ENCODE peak calls at places on chromosomes 3 and 15, in five cellular contexts. R, V, H, Q and N are unnamed samples.

GRCh38 chr3:71873093-71873611 is 88.2 kb upstream of the PROK2 start:
- DNase-seq in Q (no peak), V (no peak), R (no peak), H (no peak), N (no peak)

GRCh38 chr3:159620873-159621272 is 367.8 kb upstream of the IL12A start:
- DNase-seq in R (peak; percentile 75), H (peak; percentile 35), V (no peak), Q (peak; percentile 58), N (peak; percentile 67)

GRCh38 chr3:15964605-15965061 is 166.9 kb upstream of the ANKRD28 start:
- DNase-seq in R (peak; percentile 69), H (no peak), Q (no peak), V (no peak), N (no peak)

GRCh38 chr3:174169736-174170135 is 689.4 kb upstream of the NAALADL2 start:
- DNase-seq in Q (no peak), V (no peak), H (no peak), R (no peak), N (no peak)

GRCh38 chr3:117192888-117193287 is 483.3 kb downstream of the TUSC7 start:
- DNase-seq in H (no peak), R (no peak), Q (no peak), V (no peak), N (no peak)

GRCh38 chr3:48451270-48451669 is 4.7 kb downstream of the ATRIP start:
- DNase-seq in V (no peak), H (no peak), Q (no peak), R (no peak), N (no peak)

GRCh38 chr3:29693863-29694262 is 413.0 kb downstream of the RBMS3 start:
- DNase-seq in H (peak; percentile 7), R (peak; percentile 90), Q (peak; percentile 33), V (no peak), N (peak; percentile 96)

GRCh38 chr3:152271465-152272035 is 2.8 kb downstream of the MBNL1 start:
- DNase-seq in V (no peak), Q (no peak), R (no peak), H (no peak), N (no peak)

GRCh38 chr15:38868326-38869114 is 303.9 kb upstream of the RASGRP1 start:
- DNase-seq in R (peak; percentile 99), H (peak; percentile 3), Q (peak; percentile 88), V (no peak), N (peak; percentile 92)

GRCh38 chr3:52350436-52350835 is 34.3 kb downstream of the DNAH1 start:
- DNase-seq in V (no peak), R (no peak), Q (no peak), H (no peak), N (no peak)

GRCh38 chr3:115217678-115218451 is 70.8 kb upstream of the ZBTB20 start:
- DNase-seq in V (no peak), R (peak; percentile 79), H (peak; percentile 42), Q (peak; percentile 22), N (no peak)

GRCh38 chr3:152192936-152193672 is 75.6 kb upstream of the MBNL1 start:
- DNase-seq in Q (no peak), R (no peak), H (no peak), V (no peak), N (no peak)

GRCh38 chr3:10315771-10316344 is 5.1 kb downstream of the SEC13 start:
- DNase-seq in H (no peak), R (no peak), Q (no peak), V (no peak), N (no peak)

GRCh38 chr15:52735231-52736089 is 54.7 kb downstream of the ONECUT1 start:
- DNase-seq in R (peak; percentile 81), V (peak; percentile 56), Q (peak; percentile 83), H (peak; percentile 78), N (peak; percentile 54)

GRCh38 chr3:184740509-184741258 is 28.8 kb upstream of the MAGEF1 start:
- DNase-seq in Q (no peak), V (no peak), H (peak; percentile 54), R (peak; percentile 58), N (no peak)

GRCh38 chr15:68795298-68795848 is 25.3 kb downstream of the ANP32A start:
- DNase-seq in V (peak; percentile 77), H (no peak), R (peak; percentile 74), Q (no peak), N (no peak)

GRCh38 chr3:124384527-124384926 is 345.7 kb upstream of the UMPS start:
- DNase-seq in V (no peak), Q (no peak), R (no peak), H (no peak), N (no peak)

GRCh38 chr3:196357905-196358304 is 19.7 kb upstream of the TM4SF19 start:
- DNase-seq in H (no peak), R (no peak), V (no peak), Q (no peak), N (no peak)

GRCh38 chr3:9402410-9403228 is 5.2 kb downstream of the SETD5 start:
- DNase-seq in H (no peak), V (no peak), Q (no peak), R (peak; percentile 25), N (no peak)

GRCh38 chr3:66803206-66803605 is 194.9 kb upstream of the KBTBD8 start:
- DNase-seq in R (no peak), H (no peak), V (no peak), Q (no peak), N (no peak)

GRCh38 chr3:41202834-41203345 is 3.6 kb downstream of the CTNNB1 start:
- DNase-seq in V (no peak), Q (no peak), H (no peak), R (peak; percentile 72), N (no peak)

GRCh38 chr15:81520480-81520879 is 146.5 kb upstream of the TMC3 start:
- DNase-seq in Q (no peak), H (no peak), V (no peak), R (no peak), N (no peak)

GRCh38 chr3:49617390-49618013 is 56.6 kb upstream of the APEH start:
- DNase-seq in V (no peak), R (no peak), H (no peak), Q (no peak), N (no peak)

DNA sequence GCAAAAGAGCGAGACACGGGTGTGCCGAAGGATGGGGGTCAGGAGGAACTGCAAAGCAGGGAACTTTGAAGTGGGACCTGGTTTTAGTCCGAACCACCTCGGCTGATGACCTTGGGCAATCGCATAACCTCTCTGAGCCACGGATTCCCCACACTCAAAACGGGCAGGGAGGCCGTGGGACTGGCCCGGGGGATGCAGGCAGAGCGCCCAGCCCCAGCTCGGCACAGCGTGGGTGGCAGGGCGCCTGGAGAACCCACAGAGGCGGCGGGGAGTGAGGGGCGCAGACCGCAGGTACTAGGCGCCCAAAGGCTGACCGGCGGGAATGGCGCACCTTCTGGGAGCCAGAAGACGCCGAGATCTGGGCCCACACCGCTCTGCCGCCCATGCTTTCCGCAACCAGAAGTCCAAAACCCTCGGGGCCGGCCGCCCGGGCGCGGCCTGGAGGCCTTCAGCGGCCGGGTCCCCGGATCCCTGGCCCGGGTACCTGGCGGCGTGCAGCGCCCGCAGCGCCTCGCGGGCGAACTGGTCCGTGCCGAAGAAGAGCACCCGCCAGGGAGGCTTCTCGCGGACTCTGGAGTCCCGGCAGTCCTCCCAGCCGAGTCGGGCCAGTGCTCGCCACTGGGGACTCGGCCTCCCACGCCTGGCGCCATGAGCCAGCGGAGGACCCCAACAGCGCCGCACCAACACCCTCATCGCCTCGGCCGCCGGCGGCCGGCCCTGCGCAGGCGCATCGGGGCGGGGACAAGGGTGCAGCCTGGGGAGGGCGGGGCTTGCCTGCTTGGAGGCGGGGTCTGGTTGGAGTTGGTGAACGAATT is at the start of gene MTFMT:
- DNase-seq in R (peak; percentile 74), Q (peak; percentile 97), V (peak; percentile 90), H (peak; percentile 53), N (no peak)
- TF ChIP-seq CTCF in R (no peak), Q (peak; percentile 18), V (no peak), H (no peak), N (peak; percentile 8)

DNA sequence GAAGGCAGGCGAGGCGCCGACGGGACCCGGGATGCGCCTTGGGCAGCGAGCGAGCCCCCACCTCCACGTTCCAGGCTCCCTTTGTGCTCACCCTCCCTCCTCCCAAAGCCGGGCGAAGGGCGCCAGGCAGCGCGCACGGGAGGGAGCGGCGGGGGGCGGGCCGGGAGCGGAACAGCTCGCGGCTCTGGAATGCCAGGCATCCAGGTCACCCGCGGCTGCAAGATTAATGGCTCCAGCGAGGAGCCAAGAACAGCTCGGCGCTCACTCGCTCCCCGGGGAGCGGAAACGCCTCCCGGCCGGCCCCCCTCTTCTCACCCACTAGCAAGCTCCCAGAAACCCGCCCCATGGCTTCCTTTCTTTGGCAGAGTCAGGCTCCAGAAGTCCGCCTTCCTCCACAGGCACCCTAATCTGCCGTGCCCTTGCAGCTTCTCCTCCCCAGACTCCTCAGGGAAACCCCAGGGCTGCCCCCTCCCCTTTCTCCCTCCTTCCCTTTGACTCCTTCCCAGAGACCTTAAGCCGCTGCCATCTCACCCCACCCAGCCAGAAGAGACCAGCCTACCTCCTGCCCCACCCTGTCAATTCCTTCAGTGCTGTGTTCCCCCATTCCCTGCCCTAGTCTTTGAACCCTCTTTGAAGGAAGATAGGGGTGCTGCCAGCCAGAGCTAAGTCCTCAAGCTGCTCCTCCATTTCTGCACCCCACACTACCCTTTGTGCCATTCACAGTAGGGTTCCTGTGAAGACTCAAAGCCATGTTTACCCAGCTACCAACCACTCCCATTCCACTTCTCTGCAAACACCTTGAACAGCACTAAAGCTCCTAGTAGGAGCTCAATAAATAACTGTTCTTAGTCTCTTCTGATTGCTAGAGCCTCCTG is 9.9 kb downstream of the AMOTL2 start:
- DNase-seq in V (no peak), R (peak; percentile 95), Q (peak; percentile 94), H (peak; percentile 74), N (peak; percentile 39)
- H3K4me3 ChIP-seq in V (no peak overlapping the region), R (no peak overlapping the region), Q (peak overlapping the region; percentile 31), H (peak overlapping the region; percentile 21), N (peak overlapping the region; percentile 37)

GRCh38 chr3:185937689-185938374 is at the start of gene TRA2B:
- DNase-seq in V (peak; percentile 97), R (peak; percentile 97), Q (peak; percentile 78), H (peak; percentile 95), N (no peak)

GRCh38 chr3:185935465-185936263 is 2.1 kb downstream of the TRA2B start:
- DNase-seq in R (no peak), V (no peak), Q (no peak), H (no peak), N (no peak)

GRCh38 chr3:185939721-185940120 is 1.9 kb upstream of the TRA2B start:
- DNase-seq in V (no peak), Q (no peak), R (peak; percentile 49), H (no peak), N (no peak)

GRCh38 chr3:185934726-185935464 is 2.9 kb downstream of the TRA2B start:
- DNase-seq in R (peak; percentile 56), Q (no peak), V (no peak), H (no peak), N (no peak)

GRCh38 chr3:185936814-185937688 is 763 bp downstream of the TRA2B start:
- DNase-seq in H (peak; percentile 68), V (peak; percentile 90), Q (peak; percentile 43), R (peak; percentile 83), N (no peak)
- TF ChIP-seq CTCF in H (no peak), V (no peak), Q (no peak), R (no peak), N (no peak)

DNA sequence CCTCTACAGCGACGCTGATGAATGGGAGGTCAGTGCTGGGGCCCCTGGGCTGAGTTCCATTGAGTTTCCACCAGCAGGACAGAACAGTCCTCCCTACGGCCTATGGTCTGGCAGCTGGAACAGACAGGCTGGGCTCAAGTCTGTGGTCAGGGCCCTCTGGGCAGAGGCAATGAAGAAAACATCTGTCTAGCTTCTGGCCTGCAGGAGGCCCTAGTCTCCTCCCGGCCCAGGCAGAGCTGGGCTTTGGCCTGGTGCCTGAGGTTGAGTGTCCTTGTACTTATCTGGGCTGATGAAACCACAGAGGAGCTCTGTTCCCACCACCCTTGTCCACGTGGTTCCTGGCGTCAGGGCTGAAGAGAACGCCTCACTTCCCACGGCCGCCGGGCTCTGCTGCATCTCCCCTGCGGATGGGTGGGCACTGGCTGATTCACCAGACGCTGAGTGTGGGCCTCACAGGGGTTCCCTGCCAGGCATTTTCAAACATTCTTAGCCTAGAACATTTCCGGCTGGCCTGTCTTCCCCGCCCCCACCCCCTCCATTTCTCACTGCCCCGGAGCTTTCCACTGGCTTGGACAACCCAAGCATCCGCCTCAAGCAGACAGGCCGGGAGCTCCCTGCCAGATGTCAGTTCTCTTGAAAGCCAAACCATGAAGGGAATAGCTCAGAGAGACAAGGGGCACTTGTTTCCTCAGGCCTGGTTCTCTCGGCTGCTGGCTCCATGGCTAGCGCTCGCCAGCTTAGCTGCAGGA is 20.3 kb downstream of the PPCDC start:
- DNase-seq in V (peak; percentile 87), R (peak; percentile 100), Q (no peak), H (no peak), N (peak; percentile 49)
- H3K4me3 ChIP-seq in V (peak overlapping the region; percentile 36), R (peak overlapping the region; percentile 2), Q (no peak overlapping the region), H (no peak overlapping the region), N (no peak overlapping the region)